ENCODE peak calls at places on chromosomes 13 and 19, in five cellular contexts. D is stimulated activated CD4-positive, alpha-beta T cell treated with anti-CD3 and anti-CD28 coated beads, Interleukin-15, amount 100 ng/mL, for 1 hour; X is cardiac muscle cell; C is dermis microvascular lymphatic vessel endothelial cell; U is effector memory CD8-positive, alpha-beta T cell. S is an unnamed sample.

GRCh38 chr13:63085851-63086250 is 1670.2 kb upstream of the PCDH20 start:
- DNase-seq in D (no peak), X (no peak), C (no peak), U (no peak), S (no peak)

GRCh38 chr13:97538193-97538592 is 104.2 kb downstream of the RAP2A start:
- DNase-seq in D (no peak), X (no peak), C (no peak), U (no peak), S (no peak)

GRCh38 chr19:30686252-30686762 is 314.1 kb downstream of the ZNF536 start:
- DNase-seq in D (no peak), X (no peak), C (no peak), U (no peak), S (no peak)

GRCh38 chr13:69243366-69243765 is 864.3 kb upstream of the ATXN8OS start:
- DNase-seq in D (no peak), X (no peak), C (no peak), U (no peak), S (no peak)

GRCh38 chr19:38433268-38433733 is at the start of gene RYR1:
- DNase-seq in D (no peak), X (peak), C (no peak), U (no peak), S (no peak)

GRCh38 chr19:18809149-18809978 is 18.3 kb upstream of the COMP start:
- DNase-seq in D (no peak), X (no peak), C (no peak), U (no peak), S (no peak)

GRCh38 chr13:30584332-30584731 is 33.4 kb upstream of the USPL1 start:
- DNase-seq in D (no peak), X (no peak), C (no peak), U (no peak), S (no peak)

GRCh38 chr13:86760620-86761019 is 910.6 kb upstream of the SLITRK5 start:
- DNase-seq in D (no peak), X (no peak), C (no peak), U (no peak), S (no peak)

GRCh38 chr19:18697680-18698079 is 14.2 kb downstream of the CRTC1 start:
- DNase-seq in D (no peak), X (no peak), C (no peak), U (no peak), S (no peak)

GRCh38 chr13:90500569-90500968 is 846.9 kb upstream of the MIR17HG start:
- DNase-seq in D (no peak), X (peak), C (no peak), U (no peak), S (no peak)

GRCh38 chr13:29801737-29802305 is 48.6 kb downstream of the UBL3 start:
- DNase-seq in D (no peak), X (no peak), C (no peak), U (no peak), S (no peak)

GRCh38 chr13:24709186-24709913 is 29.1 kb downstream of the ATP12A start:
- DNase-seq in D (no peak), X (no peak), C (no peak), U (peak), S (peak)

GRCh38 chr13:28349371-28349770 is 145.6 kb downstream of the FLT1 start:
- DNase-seq in D (no peak), X (no peak), C (no peak), U (no peak), S (no peak)